ENCODE peak calls at places on chromosome 13, in six cellular contexts. H is fibroblast of mammary gland, D is MCF 10A, Z is glutamatergic neuron, O is cardiac fibroblast, R is heart right ventricle. V is an unnamed sample.

GRCh38 chr13:101626925-101627555 is 174.6 kb downstream of the ITGBL1 start:
- DNase-seq in H (no peak), D (no peak), Z (no peak), O (no peak), R (no peak), V (no peak)

GRCh38 chr13:21075303-21076264 is 14.2 kb upstream of the LATS2 start:
- DNase-seq in H (peak), D (no peak), Z (peak), O (peak), R (peak), V (peak)

GRCh38 chr13:95624020-95624419 is 20.5 kb downstream of the DZIP1 start:
- DNase-seq in H (peak), D (peak), Z (no peak), O (peak), R (no peak), V (no peak)

GRCh38 chr13:50691682-50692263 is 151.7 kb downstream of the DLEU7 start:
- DNase-seq in H (no peak), D (no peak), Z (no peak), O (no peak), R (no peak), V (no peak)

GRCh38 chr13:46855664-46856063 is 41.2 kb downstream of the HTR2A start:
- DNase-seq in H (no peak), D (no peak), Z (no peak), O (no peak), R (no peak), V (no peak)

GRCh38 chr13:74115138-74115537 is 19.1 kb downstream of the KLF12 start:
- DNase-seq in H (peak), D (no peak), Z (no peak), O (peak), R (no peak), V (no peak)

GRCh38 chr13:107586216-107586615 is 629.1 kb downstream of the LIG4 start:
- DNase-seq in H (peak), D (no peak), Z (no peak), O (no peak), R (no peak), V (no peak)

GRCh38 chr13:33285420-33286124 is at the start of gene STARD13:
- DNase-seq in H (peak), D (peak), Z (peak), O (peak), R (peak), V (peak)

GRCh38 chr13:47049276-47049989 is 152.6 kb upstream of the HTR2A start:
- DNase-seq in H (no peak), D (no peak), Z (no peak), O (no peak), R (no peak), V (no peak)

GRCh38 chr13:72109863-72110262 is 242.9 kb upstream of the DACH1 start:
- DNase-seq in H (no peak), D (no peak), Z (no peak), O (no peak), R (no peak), V (no peak)

GRCh38 chr13:75792526-75793187 is 156.5 kb downstream of the LMO7 start:
- DNase-seq in H (no peak), D (no peak), Z (no peak), O (peak), R (no peak), V (no peak)

GRCh38 chr13:33744589-33745369 is 73.2 kb upstream of the RFC3 start:
- DNase-seq in H (no peak), D (no peak), Z (no peak), O (peak), R (no peak), V (no peak)

GRCh38 chr13:25468330-25469178 is 96.8 kb downstream of the ATP8A2 start:
- DNase-seq in H (no peak), D (no peak), Z (peak), O (no peak), R (no peak), V (peak)

GRCh38 chr13:74052402-74052928 is 81.7 kb downstream of the KLF12 start:
- DNase-seq in H (no peak), D (no peak), Z (no peak), O (no peak), R (no peak), V (no peak)

GRCh38 chr13:31201341-31202024 is 1.7 kb downstream of the B3GLCT start:
- DNase-seq in H (peak), D (peak), Z (no peak), O (peak), R (no peak), V (no peak)

DNA sequence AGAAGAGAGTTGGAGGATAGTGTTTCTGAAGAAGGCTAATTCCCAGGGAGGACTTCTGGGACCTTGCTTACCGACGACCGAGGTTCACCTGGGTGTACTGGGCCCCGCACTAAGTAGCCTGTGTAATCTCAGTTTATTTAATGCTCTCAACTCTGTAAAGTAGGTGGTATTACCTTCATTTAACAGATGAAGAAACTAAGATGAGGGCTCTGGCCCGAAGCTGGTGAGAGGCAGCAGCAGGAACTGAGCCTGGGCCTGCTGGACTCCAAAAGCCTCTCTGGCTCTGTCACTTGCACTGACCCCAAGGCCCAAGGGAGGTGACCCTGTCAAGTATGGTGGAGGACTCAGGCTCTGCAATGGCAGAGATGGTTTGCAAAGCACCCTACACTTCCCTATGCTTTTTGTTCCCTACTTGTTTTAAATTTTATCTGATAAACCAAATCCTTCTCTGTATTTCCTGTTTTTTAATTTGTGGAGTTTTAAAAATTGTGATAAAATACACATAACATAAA is 50.6 kb downstream of the GGACT start:
- DNase-seq in H (no peak), D (no peak), Z (peak), O (no peak), R (no peak), V (peak)
- TF ChIP-seq CTCF in H (no peak), D (no peak), Z (no peak), O (no peak), R (no peak), V (no peak)

GRCh38 chr13:29922896-29923295 is 72.5 kb upstream of the UBL3 start:
- DNase-seq in H (peak), D (peak), Z (no peak), O (peak), R (no peak), V (no peak)

GRCh38 chr13:29923554-29924481 is 73.4 kb upstream of the UBL3 start:
- DNase-seq in H (peak), D (peak), Z (peak), O (peak), R (peak), V (no peak)

GRCh38 chr13:29924951-29925350 is 74.5 kb upstream of the UBL3 start:
- DNase-seq in H (no peak), D (no peak), Z (peak), O (no peak), R (no peak), V (no peak)

GRCh38 chr13:29925457-29925856 is 75.0 kb upstream of the UBL3 start:
- DNase-seq in H (peak), D (peak), Z (no peak), O (peak), R (peak), V (no peak)

DNA sequence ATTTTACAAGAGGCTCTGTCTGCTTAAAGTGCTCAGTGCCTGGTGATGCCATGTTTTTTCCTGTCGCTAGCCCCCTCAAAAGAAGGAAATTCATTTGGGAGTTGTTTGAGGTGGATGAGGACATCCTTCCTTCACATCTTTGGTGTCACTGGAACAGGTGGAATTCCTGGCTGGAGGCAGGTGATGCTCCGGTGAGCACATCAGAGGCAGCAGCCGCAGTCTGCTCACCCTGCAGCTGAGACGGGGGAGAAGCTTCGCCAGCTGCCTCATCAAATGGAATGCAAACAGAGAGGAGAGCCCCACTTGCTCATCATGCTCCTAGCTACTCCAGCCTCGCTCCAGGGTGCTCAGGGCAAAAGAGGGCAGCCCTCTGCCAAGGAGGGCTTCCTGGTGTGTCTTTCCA is 74.1 kb upstream of the UBL3 start:
- DNase-seq in H (peak), D (peak), Z (no peak), O (peak), R (no peak), V (no peak)
- TF ChIP-seq CTCF in H (no peak), D (no peak), Z (peak), O (no peak), R (no peak), V (no peak)

GRCh38 chr13:22103628-22104027 is 432.8 kb downstream of the FGF9 start:
- DNase-seq in H (no peak), D (no peak), Z (no peak), O (no peak), R (no peak), V (no peak)

GRCh38 chr13:22107549-22107948 is 436.7 kb downstream of the FGF9 start:
- DNase-seq in H (no peak), D (no peak), Z (no peak), O (no peak), R (no peak), V (no peak)

GRCh38 chr13:22106058-22106457 is 435.2 kb downstream of the FGF9 start:
- DNase-seq in H (no peak), D (no peak), Z (no peak), O (no peak), R (no peak), V (no peak)

GRCh38 chr13:22103046-22103445 is 432.2 kb downstream of the FGF9 start:
- DNase-seq in H (no peak), D (no peak), Z (no peak), O (no peak), R (no peak), V (no peak)

DNA sequence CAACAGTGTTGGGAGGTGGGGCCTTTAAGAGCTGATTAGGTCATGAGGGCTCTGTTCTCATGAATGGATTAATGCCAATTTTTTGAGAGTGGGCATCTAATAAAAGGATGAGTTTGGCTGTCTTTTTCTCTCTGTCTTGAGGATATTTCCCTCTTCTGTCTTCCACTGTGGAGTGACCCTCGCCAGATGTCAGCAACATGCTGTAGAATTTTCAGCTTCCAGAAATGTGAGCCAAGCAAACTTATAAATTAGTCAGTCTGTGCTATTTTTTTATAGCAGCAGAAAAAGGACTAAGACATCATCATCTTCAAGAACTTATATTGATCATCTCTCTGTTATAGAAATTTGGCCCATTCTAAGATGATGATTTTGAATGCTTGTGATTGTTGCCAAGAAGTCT is 431.4 kb downstream of the FGF9 start:
- DNase-seq in H (no peak), D (no peak), Z (no peak), O (no peak), R (no peak), V (no peak)
- TF ChIP-seq CTCF in H (no peak), D (no peak), Z (no peak), O (no peak), R (no peak), V (no peak)

GRCh38 chr13:86567119-86567518 is 767.9 kb upstream of the SLITRK6 start:
- DNase-seq in H (no peak), D (no peak), Z (no peak), O (no peak), R (no peak), V (no peak)
- TF ChIP-seq CTCF in H (peak), D (no peak), Z (no peak), O (no peak), R (no peak), V (peak)

DNA sequence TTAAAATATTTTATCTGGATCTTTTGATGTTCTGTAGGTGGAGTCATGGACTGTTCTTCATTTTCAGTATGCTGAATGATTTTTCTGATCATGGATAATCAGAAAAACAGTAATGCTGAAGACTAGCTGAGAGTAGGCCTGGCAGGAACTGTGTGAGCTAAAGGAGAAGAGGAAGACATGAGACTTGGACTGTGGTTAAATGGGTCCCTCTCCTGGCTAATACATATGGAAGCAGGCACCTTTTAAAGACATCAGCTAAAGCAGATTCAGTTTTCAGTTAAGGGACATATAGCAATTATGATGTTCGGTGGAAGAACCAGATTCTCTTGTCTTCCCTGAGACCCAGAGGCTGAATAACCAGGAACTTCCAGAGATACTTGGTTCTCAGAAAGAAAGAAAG is 169.4 kb downstream of the OLFM4 start:
- DNase-seq in H (no peak), D (peak), Z (no peak), O (no peak), R (no peak), V (no peak)
- TF ChIP-seq CTCF in H (no peak), D (no peak), Z (no peak), O (no peak), R (no peak), V (peak)

DNA sequence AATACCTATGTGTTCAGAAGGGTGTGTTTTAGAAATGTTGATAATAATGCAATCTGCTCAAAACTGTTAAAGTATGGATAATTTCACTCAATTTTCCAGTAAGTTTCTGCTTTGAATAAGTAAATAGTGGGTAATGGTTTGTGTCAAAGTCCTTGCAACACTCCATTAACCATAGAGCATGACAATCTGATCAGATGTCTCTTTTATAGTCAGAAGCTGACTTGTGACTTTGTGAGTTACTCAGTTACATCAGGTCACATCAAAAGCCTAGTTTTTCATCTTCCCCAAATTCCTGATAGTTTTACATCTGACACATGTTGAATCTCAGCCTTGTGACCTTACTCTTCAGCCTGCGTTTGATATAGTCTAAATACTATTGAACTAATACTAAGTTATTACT is 338.0 kb downstream of the EFNB2 start:
- DNase-seq in H (no peak), D (no peak), Z (no peak), O (no peak), R (no peak), V (no peak)
- TF ChIP-seq CTCF in H (no peak), D (no peak), Z (no peak), O (no peak), R (no peak), V (no peak)

GRCh38 chr13:49238621-49239020 is 9.1 kb upstream of the CDADC1 start:
- DNase-seq in H (no peak), D (no peak), Z (no peak), O (no peak), R (no peak), V (no peak)

GRCh38 chr13:49234741-49235140 is 13.0 kb upstream of the CDADC1 start:
- DNase-seq in H (no peak), D (no peak), Z (no peak), O (no peak), R (no peak), V (no peak)

GRCh38 chr13:49235856-49236431 is 11.8 kb upstream of the CDADC1 start:
- DNase-seq in H (no peak), D (no peak), Z (no peak), O (no peak), R (no peak), V (no peak)

GRCh38 chr13:49241296-49241695 is 6.4 kb upstream of the CDADC1 start:
- DNase-seq in H (no peak), D (no peak), Z (no peak), O (no peak), R (no peak), V (no peak)

GRCh38 chr13:49240017-49240416 is 7.7 kb upstream of the CDADC1 start:
- DNase-seq in H (peak), D (peak), Z (no peak), O (peak), R (no peak), V (no peak)
- TF ChIP-seq CTCF in H (peak), D (peak), Z (no peak), O (peak), R (peak), V (peak)

DNA sequence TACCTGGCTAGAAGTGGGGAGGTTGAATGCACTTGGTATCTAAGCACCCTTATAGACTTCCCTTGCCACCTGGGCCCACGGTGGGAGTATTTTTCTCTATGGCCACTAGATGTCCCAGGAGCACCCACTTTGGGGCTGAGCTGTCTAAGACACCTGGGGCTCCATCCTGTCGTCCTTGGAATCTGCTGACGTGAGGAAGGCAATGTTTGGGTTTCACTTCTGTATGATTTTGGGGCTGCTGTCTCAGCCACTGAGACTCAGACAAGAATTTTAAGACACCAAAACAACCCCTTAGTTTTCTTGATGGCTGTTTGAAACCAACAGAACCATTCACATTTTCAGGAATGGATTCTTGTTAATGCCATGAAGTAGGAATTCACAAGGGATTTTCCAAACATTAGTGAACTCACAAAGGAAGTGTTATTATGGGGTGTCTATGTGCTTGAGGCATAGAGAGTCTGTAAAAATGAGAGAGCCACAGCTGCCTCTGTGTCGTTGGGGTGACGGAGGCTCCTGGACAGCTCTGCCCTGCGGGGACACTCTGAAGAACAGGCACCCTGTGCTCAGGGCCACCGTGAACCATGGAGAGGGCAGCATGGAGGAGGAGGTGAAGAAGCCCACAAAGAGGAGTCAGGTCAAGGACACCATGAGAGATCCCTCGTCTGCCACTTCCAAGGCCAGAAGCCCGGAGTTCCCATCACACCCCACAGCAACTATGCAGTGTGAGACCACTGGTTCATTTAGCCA is 106.8 kb upstream of the SPATA13 start:
- DNase-seq in H (peak), D (peak), Z (peak), O (peak), R (no peak), V (no peak)
- TF ChIP-seq CTCF in H (peak), D (peak), Z (peak), O (peak), R (peak), V (peak)

GRCh38 chr13:27101289-27101688 is 70.3 kb downstream of the USP12 start:
- DNase-seq in H (no peak), D (no peak), Z (no peak), O (no peak), R (no peak), V (no peak)

GRCh38 chr13:27101847-27102246 is 69.8 kb downstream of the USP12 start:
- DNase-seq in H (no peak), D (no peak), Z (no peak), O (no peak), R (no peak), V (no peak)

GRCh38 chr13:27106144-27106543 is 65.5 kb downstream of the USP12 start:
- DNase-seq in H (no peak), D (no peak), Z (no peak), O (no peak), R (no peak), V (no peak)

GRCh38 chr13:27110056-27110746 is 61.4 kb downstream of the USP12 start:
- DNase-seq in H (no peak), D (no peak), Z (no peak), O (no peak), R (no peak), V (no peak)

DNA sequence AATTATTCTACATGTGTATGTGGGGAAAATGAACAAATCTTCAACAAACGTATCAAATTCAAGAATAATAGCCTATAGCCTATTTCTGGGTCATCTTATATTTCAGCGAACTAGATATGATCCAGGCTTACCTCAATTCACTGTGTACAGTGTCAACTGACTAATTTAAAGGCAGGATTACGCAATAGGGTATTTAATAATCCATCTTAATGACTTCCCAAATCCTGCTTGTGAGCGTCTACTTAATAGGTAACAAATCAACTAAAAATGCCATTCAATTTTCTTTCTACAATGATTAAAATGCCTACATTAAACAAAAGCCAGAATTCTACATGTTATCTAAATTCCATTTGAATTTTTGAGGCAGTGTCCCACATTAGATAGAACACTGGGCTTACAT is 67.0 kb downstream of the USP12 start:
- DNase-seq in H (no peak), D (no peak), Z (no peak), O (no peak), R (no peak), V (no peak)
- TF ChIP-seq CTCF in H (no peak), D (no peak), Z (no peak), O (no peak), R (no peak), V (no peak)

V was measured in type B pancreatic cell.